ENCODE peak calls at places on chromosomes 13 and 19, in eight cellular contexts. One of them, this sample, is unnamed.

GRCh38 chr13:27079421-27079958 is 92.1 kb downstream of the USP12 start:
- DNase-seq in GM23338: peak
- DNase-seq in HCT116: no peak
- DNase-seq in HepG2: no peak
- DNase-seq in SK-N-SH: no peak
- DNase-seq in A549: no peak
- DNase-seq in K562: no peak
- DNase-seq in GM12878: no peak
- DNase-seq in this sample: no peak

GRCh38 chr19:4455742-4456565 is 1.6 kb downstream of the UBXN6 start:
- DNase-seq in GM23338: no peak
- DNase-seq in HCT116: no peak
- DNase-seq in HepG2: peak
- DNase-seq in SK-N-SH: peak
- DNase-seq in A549: no peak
- DNase-seq in K562: peak
- DNase-seq in GM12878: no peak
- DNase-seq in this sample: no peak

GRCh38 chr19:43570174-43570791 is 5.0 kb downstream of the XRCC1 start:
- DNase-seq in GM23338: peak
- DNase-seq in HCT116: no peak
- DNase-seq in HepG2: no peak
- DNase-seq in SK-N-SH: no peak
- DNase-seq in A549: no peak
- DNase-seq in K562: no peak
- DNase-seq in GM12878: no peak
- DNase-seq in this sample: no peak

GRCh38 chr19:44903602-44904425 is 1.8 kb upstream of the APOE start:
- DNase-seq in GM23338: peak
- DNase-seq in HCT116: no peak
- DNase-seq in HepG2: peak
- DNase-seq in SK-N-SH: peak
- DNase-seq in A549: peak
- DNase-seq in K562: peak
- DNase-seq in GM12878: no peak
- DNase-seq in this sample: peak

GRCh38 chr13:30337061-30337601 is 29.8 kb upstream of the KATNAL1 start:
- DNase-seq in GM23338: no peak
- DNase-seq in HCT116: no peak
- DNase-seq in HepG2: no peak
- DNase-seq in SK-N-SH: no peak
- DNase-seq in A549: no peak
- DNase-seq in K562: no peak
- DNase-seq in GM12878: no peak
- DNase-seq in this sample: no peak

GRCh38 chr13:46949211-46949610 is 52.4 kb upstream of the HTR2A start:
- DNase-seq in GM23338: no peak
- DNase-seq in HCT116: no peak
- DNase-seq in HepG2: no peak
- DNase-seq in SK-N-SH: no peak
- DNase-seq in A549: no peak
- DNase-seq in K562: no peak
- DNase-seq in GM12878: no peak
- DNase-seq in this sample: no peak

GRCh38 chr19:19539738-19540703 is 2.0 kb downstream of the CILP2 start:
- DNase-seq in GM23338: peak
- DNase-seq in HCT116: peak
- DNase-seq in HepG2: no peak
- DNase-seq in SK-N-SH: peak
- DNase-seq in A549: no peak
- DNase-seq in K562: peak
- DNase-seq in GM12878: no peak
- DNase-seq in this sample: no peak

GRCh38 chr19:43814663-43815352 is 12.3 kb upstream of the ZNF283 start:
- DNase-seq in GM23338: no peak
- DNase-seq in HCT116: no peak
- DNase-seq in HepG2: no peak
- DNase-seq in SK-N-SH: no peak
- DNase-seq in A549: no peak
- DNase-seq in K562: no peak
- DNase-seq in GM12878: no peak
- DNase-seq in this sample: no peak

GRCh38 chr13:33401238-33401637 is 115.7 kb upstream of the STARD13 start:
- DNase-seq in GM23338: no peak
- DNase-seq in HCT116: no peak
- DNase-seq in HepG2: no peak
- DNase-seq in SK-N-SH: no peak
- DNase-seq in A549: no peak
- DNase-seq in K562: no peak
- DNase-seq in GM12878: no peak
- DNase-seq in this sample: no peak

GRCh38 chr13:26460652-26461051 is 96.8 kb upstream of the WASF3 start:
- DNase-seq in GM23338: no peak
- DNase-seq in HCT116: no peak
- DNase-seq in HepG2: no peak
- DNase-seq in SK-N-SH: no peak
- DNase-seq in A549: no peak
- DNase-seq in K562: no peak
- DNase-seq in GM12878: no peak
- DNase-seq in this sample: no peak

GRCh38 chr19:39424934-39425333 is 10.8 kb downstream of the RPS16 start:
- DNase-seq in GM23338: no peak
- DNase-seq in HCT116: no peak
- DNase-seq in HepG2: no peak
- DNase-seq in SK-N-SH: peak
- DNase-seq in A549: no peak
- DNase-seq in K562: no peak
- DNase-seq in GM12878: no peak
- DNase-seq in this sample: no peak

GRCh38 chr19:20640023-20640422 is 21.3 kb downstream of the ZNF626 start:
- DNase-seq in GM23338: no peak
- DNase-seq in HCT116: no peak
- DNase-seq in HepG2: no peak
- DNase-seq in SK-N-SH: no peak
- DNase-seq in A549: no peak
- DNase-seq in K562: no peak
- DNase-seq in GM12878: no peak
- DNase-seq in this sample: no peak

GRCh38 chr13:35198821-35199220 is 256.8 kb downstream of the NBEA start:
- DNase-seq in GM23338: no peak
- DNase-seq in HCT116: no peak
- DNase-seq in HepG2: no peak
- DNase-seq in SK-N-SH: no peak
- DNase-seq in A549: no peak
- DNase-seq in K562: no peak
- DNase-seq in GM12878: no peak
- DNase-seq in this sample: no peak

GRCh38 chr19:13091400-13092161 is 11.1 kb downstream of the LYL1 start:
- DNase-seq in GM23338: peak
- DNase-seq in HCT116: no peak
- DNase-seq in HepG2: no peak
- DNase-seq in SK-N-SH: peak
- DNase-seq in A549: no peak
- DNase-seq in K562: no peak
- DNase-seq in GM12878: no peak
- DNase-seq in this sample: peak

GRCh38 chr13:44013666-44014291 is 134.1 kb downstream of the LACC1 start:
- DNase-seq in GM23338: no peak
- DNase-seq in HCT116: no peak
- DNase-seq in HepG2: no peak
- DNase-seq in SK-N-SH: no peak
- DNase-seq in A549: no peak
- DNase-seq in K562: no peak
- DNase-seq in GM12878: no peak
- DNase-seq in this sample: no peak

GRCh38 chr19:5585461-5586299 is 17.9 kb upstream of the TINCR start:
- DNase-seq in GM23338: peak
- DNase-seq in HCT116: no peak
- DNase-seq in HepG2: no peak
- DNase-seq in SK-N-SH: peak
- DNase-seq in A549: no peak
- DNase-seq in K562: peak
- DNase-seq in GM12878: no peak
- DNase-seq in this sample: no peak

GRCh38 chr13:106599875-106600797 is 32.2 kb upstream of the ARGLU1 start:
- DNase-seq in GM23338: no peak
- DNase-seq in HCT116: no peak
- DNase-seq in HepG2: no peak
- DNase-seq in SK-N-SH: no peak
- DNase-seq in A549: no peak
- DNase-seq in K562: no peak
- DNase-seq in GM12878: no peak
- DNase-seq in this sample: no peak

GRCh38 chr13:46137627-46138026 is 32.8 kb upstream of the CPB2 start:
- DNase-seq in GM23338: no peak
- DNase-seq in HCT116: no peak
- DNase-seq in HepG2: no peak
- DNase-seq in SK-N-SH: no peak
- DNase-seq in A549: no peak
- DNase-seq in K562: no peak
- DNase-seq in GM12878: no peak
- DNase-seq in this sample: no peak

GRCh38 chr13:79194727-79195126 is 211.3 kb downstream of the RBM26 start:
- DNase-seq in GM23338: no peak
- DNase-seq in HCT116: no peak
- DNase-seq in HepG2: no peak
- DNase-seq in SK-N-SH: no peak
- DNase-seq in A549: no peak
- DNase-seq in K562: no peak
- DNase-seq in GM12878: no peak
- DNase-seq in this sample: no peak

GRCh38 chr19:48455171-48455907 is at the start of gene KCNJ14:
- DNase-seq in GM23338: no peak
- DNase-seq in HCT116: no peak
- DNase-seq in HepG2: no peak
- DNase-seq in SK-N-SH: no peak
- DNase-seq in A549: no peak
- DNase-seq in K562: peak
- DNase-seq in GM12878: no peak
- DNase-seq in this sample: no peak

GRCh38 chr13:103203750-103204330 is 137.6 kb upstream of the SLC10A2 start:
- DNase-seq in GM23338: no peak
- DNase-seq in HCT116: no peak
- DNase-seq in HepG2: no peak
- DNase-seq in SK-N-SH: no peak
- DNase-seq in A549: no peak
- DNase-seq in K562: no peak
- DNase-seq in GM12878: no peak
- DNase-seq in this sample: no peak
- TF ChIP-seq REST in GM23338: no peak
- TF ChIP-seq REST in HCT116: no peak
- TF ChIP-seq REST in HepG2: no peak
- TF ChIP-seq REST in SK-N-SH: no peak
- TF ChIP-seq REST in A549: no peak
- TF ChIP-seq REST in K562: no peak
- TF ChIP-seq REST in GM12878: no peak
- TF ChIP-seq REST in this sample: no peak

GRCh38 chr19:7729211-7729610 is 2.7 kb downstream of the CLEC4G start:
- DNase-seq in GM23338: peak
- DNase-seq in HCT116: no peak
- DNase-seq in HepG2: no peak
- DNase-seq in SK-N-SH: no peak
- DNase-seq in A549: no peak
- DNase-seq in K562: peak
- DNase-seq in GM12878: no peak
- DNase-seq in this sample: no peak
- TF ChIP-seq REST in GM23338: no peak
- TF ChIP-seq REST in HCT116: no peak
- TF ChIP-seq REST in HepG2: no peak
- TF ChIP-seq REST in SK-N-SH: no peak
- TF ChIP-seq REST in A549: no peak
- TF ChIP-seq REST in K562: no peak
- TF ChIP-seq REST in GM12878: no peak
- TF ChIP-seq REST in this sample: no peak

DNA sequence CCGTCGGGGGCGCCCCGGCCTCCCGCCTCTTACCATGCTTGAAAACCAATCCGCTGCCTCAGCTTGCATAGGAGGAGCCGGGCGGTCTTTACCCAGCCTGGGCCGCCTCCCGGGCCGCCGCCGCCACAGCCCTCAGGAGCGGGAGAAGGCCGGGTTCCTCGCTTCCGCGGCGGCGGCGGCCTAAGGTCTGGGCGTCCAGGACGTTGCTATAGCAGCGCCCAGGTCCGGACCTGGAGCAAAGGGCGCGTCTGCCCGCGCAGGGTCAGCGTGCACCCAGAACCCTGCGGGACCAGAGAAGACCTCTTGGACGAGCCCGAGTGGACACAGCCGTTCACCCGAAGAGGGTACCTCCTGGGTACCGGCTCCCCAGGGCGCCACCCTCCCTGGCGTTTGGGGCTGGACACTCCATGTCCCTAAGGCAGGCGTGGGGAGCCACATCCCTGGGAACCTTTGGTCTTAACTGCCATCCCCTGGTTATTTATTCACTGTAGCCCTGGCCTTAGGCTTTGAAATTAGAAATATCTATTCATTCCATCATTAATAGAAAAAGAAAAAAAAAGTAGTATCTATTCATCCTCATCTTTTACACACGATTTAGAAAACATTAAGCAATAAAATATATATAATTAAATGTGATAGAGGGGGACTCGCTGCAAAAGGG is 2.4 kb downstream of the DZIP1 start:
- DNase-seq in GM23338: peak
- DNase-seq in HCT116: no peak
- DNase-seq in HepG2: peak
- DNase-seq in SK-N-SH: peak
- DNase-seq in A549: no peak
- DNase-seq in K562: no peak
- DNase-seq in GM12878: no peak
- DNase-seq in this sample: no peak
- TF ChIP-seq REST in GM23338: no peak
- TF ChIP-seq REST in HCT116: no peak
- TF ChIP-seq REST in HepG2: no peak
- TF ChIP-seq REST in SK-N-SH: no peak
- TF ChIP-seq REST in A549: no peak
- TF ChIP-seq REST in K562: no peak
- TF ChIP-seq REST in GM12878: no peak
- TF ChIP-seq REST in this sample: no peak

GRCh38 chr13:112877066-112877465 is 91.9 kb upstream of the MCF2L start:
- DNase-seq in GM23338: no peak
- DNase-seq in HCT116: no peak
- DNase-seq in HepG2: no peak
- DNase-seq in SK-N-SH: no peak
- DNase-seq in A549: no peak
- DNase-seq in K562: no peak
- DNase-seq in GM12878: no peak
- DNase-seq in this sample: no peak

GRCh38 chr13:112875627-112876026 is 93.4 kb upstream of the MCF2L start:
- DNase-seq in GM23338: no peak
- DNase-seq in HCT116: no peak
- DNase-seq in HepG2: no peak
- DNase-seq in SK-N-SH: no peak
- DNase-seq in A549: no peak
- DNase-seq in K562: no peak
- DNase-seq in GM12878: no peak
- DNase-seq in this sample: no peak

GRCh38 chr13:112873851-112874750 is 94.9 kb upstream of the MCF2L start:
- DNase-seq in GM23338: peak
- DNase-seq in HCT116: peak
- DNase-seq in HepG2: peak
- DNase-seq in SK-N-SH: peak
- DNase-seq in A549: peak
- DNase-seq in K562: peak
- DNase-seq in GM12878: no peak
- DNase-seq in this sample: peak

GRCh38 chr13:112876305-112877000 is 92.6 kb upstream of the MCF2L start:
- DNase-seq in GM23338: no peak
- DNase-seq in HCT116: no peak
- DNase-seq in HepG2: no peak
- DNase-seq in SK-N-SH: no peak
- DNase-seq in A549: no peak
- DNase-seq in K562: no peak
- DNase-seq in GM12878: no peak
- DNase-seq in this sample: no peak

GRCh38 chr13:112874751-112875300 is 94.2 kb upstream of the MCF2L start:
- DNase-seq in GM23338: no peak
- DNase-seq in HCT116: no peak
- DNase-seq in HepG2: no peak
- DNase-seq in SK-N-SH: no peak
- DNase-seq in A549: no peak
- DNase-seq in K562: no peak
- DNase-seq in GM12878: no peak
- DNase-seq in this sample: no peak
- TF ChIP-seq REST in GM23338: no peak
- TF ChIP-seq REST in HCT116: no peak
- TF ChIP-seq REST in HepG2: no peak
- TF ChIP-seq REST in SK-N-SH: no peak
- TF ChIP-seq REST in A549: no peak
- TF ChIP-seq REST in K562: no peak
- TF ChIP-seq REST in GM12878: no peak
- TF ChIP-seq REST in this sample: no peak

This sample was measured in HL-60.